ENCODE peak calls at places on chromosome X, in five cellular contexts. One of them, this sample, is unnamed.

GRCh38 chrX:17822351-17822750 is 38.7 kb downstream of the RAI2 start:
- DNase-seq in H1: no peak
- DNase-seq in caudate nucleus: no peak
- DNase-seq in renal cortical epithelial cell: no peak
- DNase-seq in T-helper 1 cell: no peak
- DNase-seq in this sample: no peak

GRCh38 chrX:13064599-13065143 is 20.3 kb upstream of the FAM9C start:
- DNase-seq in caudate nucleus: no peak
- DNase-seq in renal cortical epithelial cell: peak; percentile 50
- DNase-seq in T-helper 1 cell: no peak
- DNase-seq in H1: no peak
- DNase-seq in this sample: no peak

GRCh38 chrX:48703642-48704481 is 7.3 kb downstream of the SUV39H1 start:
- DNase-seq in caudate nucleus: no peak
- DNase-seq in H1: no peak
- DNase-seq in T-helper 1 cell: no peak
- DNase-seq in renal cortical epithelial cell: peak; percentile 43
- DNase-seq in this sample: peak; percentile 5

GRCh38 chrX:153926863-153927685 is 1.0 kb upstream of the ARHGAP4 start:
- DNase-seq in H1: no peak
- DNase-seq in caudate nucleus: no peak
- DNase-seq in renal cortical epithelial cell: peak; percentile 21
- DNase-seq in T-helper 1 cell: peak; percentile 61
- DNase-seq in this sample: no peak

GRCh38 chrX:18974993-18975392 is 8.9 kb downstream of the PHKA2 start:
- DNase-seq in caudate nucleus: no peak
- DNase-seq in renal cortical epithelial cell: no peak
- DNase-seq in H1: no peak
- DNase-seq in T-helper 1 cell: no peak
- DNase-seq in this sample: no peak

GRCh38 chrX:18970465-18970864 is 13.4 kb downstream of the PHKA2 start:
- DNase-seq in renal cortical epithelial cell: no peak
- DNase-seq in caudate nucleus: no peak
- DNase-seq in T-helper 1 cell: no peak
- DNase-seq in H1: no peak
- DNase-seq in this sample: no peak

GRCh38 chrX:63275127-63275526 is 76.0 kb downstream of the SPIN4 start:
- DNase-seq in H1: no peak
- DNase-seq in renal cortical epithelial cell: no peak
- DNase-seq in caudate nucleus: no peak
- DNase-seq in T-helper 1 cell: no peak
- DNase-seq in this sample: no peak

GRCh38 chrX:52271212-52271611 is 86.5 kb downstream of the MAGED4 start:
- DNase-seq in caudate nucleus: no peak
- DNase-seq in H1: peak; percentile 7
- DNase-seq in T-helper 1 cell: no peak
- DNase-seq in renal cortical epithelial cell: peak; percentile 9
- DNase-seq in this sample: no peak

GRCh38 chrX:35104626-35105025 is 162.0 kb downstream of the FAM47B start:
- DNase-seq in caudate nucleus: no peak
- DNase-seq in T-helper 1 cell: no peak
- DNase-seq in renal cortical epithelial cell: no peak
- DNase-seq in H1: no peak
- DNase-seq in this sample: no peak

GRCh38 chrX:9628779-9629493 is 136.7 kb downstream of the GPR143 start:
- DNase-seq in H1: no peak
- DNase-seq in renal cortical epithelial cell: no peak
- DNase-seq in caudate nucleus: no peak
- DNase-seq in T-helper 1 cell: no peak
- DNase-seq in this sample: no peak

GRCh38 chrX:135436966-135437866 is 15.5 kb downstream of the SMIM10L2A start:
- DNase-seq in T-helper 1 cell: no peak
- DNase-seq in caudate nucleus: no peak
- DNase-seq in renal cortical epithelial cell: no peak
- DNase-seq in H1: no peak
- DNase-seq in this sample: no peak

GRCh38 chrX:132651411-132652086 is 162.7 kb upstream of the MBNL3 start:
- DNase-seq in renal cortical epithelial cell: peak; percentile 76
- DNase-seq in T-helper 1 cell: no peak
- DNase-seq in caudate nucleus: peak; percentile 9
- DNase-seq in H1: no peak
- DNase-seq in this sample: no peak

GRCh38 chrX:147498796-147499195 is 412.9 kb upstream of the FMR1 start:
- DNase-seq in T-helper 1 cell: no peak
- DNase-seq in renal cortical epithelial cell: no peak
- DNase-seq in H1: no peak
- DNase-seq in caudate nucleus: no peak
- DNase-seq in this sample: no peak

GRCh38 chrX:17497193-17497592 is 122.2 kb downstream of the NHS start:
- DNase-seq in H1: no peak
- DNase-seq in renal cortical epithelial cell: no peak
- DNase-seq in caudate nucleus: no peak
- DNase-seq in T-helper 1 cell: no peak
- DNase-seq in this sample: no peak

GRCh38 chrX:38375888-38376287 is 23.5 kb downstream of the OTC start:
- DNase-seq in renal cortical epithelial cell: peak; percentile 7
- DNase-seq in caudate nucleus: no peak
- DNase-seq in T-helper 1 cell: no peak
- DNase-seq in H1: no peak
- DNase-seq in this sample: no peak

GRCh38 chrX:132576945-132577344 is 88.1 kb upstream of the MBNL3 start:
- DNase-seq in renal cortical epithelial cell: no peak
- DNase-seq in T-helper 1 cell: no peak
- DNase-seq in H1: no peak
- DNase-seq in caudate nucleus: no peak
- DNase-seq in this sample: no peak

GRCh38 chrX:96771500-96771899 is 86.9 kb downstream of the DIAPH2 start:
- DNase-seq in H1: no peak
- DNase-seq in caudate nucleus: no peak
- DNase-seq in T-helper 1 cell: no peak
- DNase-seq in renal cortical epithelial cell: no peak
- DNase-seq in this sample: no peak

GRCh38 chrX:118755633-118756032 is 28.2 kb downstream of the IL13RA1 start:
- DNase-seq in T-helper 1 cell: no peak
- DNase-seq in caudate nucleus: no peak
- DNase-seq in renal cortical epithelial cell: no peak
- DNase-seq in H1: no peak
- DNase-seq in this sample: no peak

GRCh38 chrX:86148024-86148511 is at the start of gene DACH2:
- DNase-seq in T-helper 1 cell: no peak
- DNase-seq in caudate nucleus: peak; percentile 56
- DNase-seq in renal cortical epithelial cell: peak; percentile 21
- DNase-seq in H1: peak; percentile 41
- DNase-seq in this sample: peak; percentile 56

GRCh38 chrX:150094996-150095395 is 156.7 kb upstream of the EOLA2 start:
- DNase-seq in renal cortical epithelial cell: no peak
- DNase-seq in T-helper 1 cell: no peak
- DNase-seq in H1: no peak
- DNase-seq in caudate nucleus: no peak
- DNase-seq in this sample: no peak

GRCh38 chrX:8927066-8927465 is 106.9 kb downstream of the FAM9B start:
- DNase-seq in T-helper 1 cell: no peak
- DNase-seq in renal cortical epithelial cell: no peak
- DNase-seq in caudate nucleus: no peak
- DNase-seq in H1: no peak
- DNase-seq in this sample: no peak

GRCh38 chrX:115023139-115023538 is 5.7 kb upstream of the IL13RA2 start:
- DNase-seq in H1: no peak
- DNase-seq in T-helper 1 cell: no peak
- DNase-seq in caudate nucleus: no peak
- DNase-seq in renal cortical epithelial cell: peak; percentile 88
- DNase-seq in this sample: no peak

GRCh38 chrX:85114776-85115175 is 111.1 kb downstream of the APOOL start:
- DNase-seq in H1: no peak
- DNase-seq in caudate nucleus: no peak
- DNase-seq in renal cortical epithelial cell: no peak
- DNase-seq in T-helper 1 cell: no peak
- DNase-seq in this sample: no peak

GRCh38 chrX:48474127-48474526 is 1.9 kb upstream of the FTSJ1 start:
- DNase-seq in renal cortical epithelial cell: no peak
- DNase-seq in H1: no peak
- DNase-seq in caudate nucleus: no peak
- DNase-seq in T-helper 1 cell: no peak
- DNase-seq in this sample: no peak

GRCh38 chrX:128020701-128021100 is 31.5 kb downstream of the ACTRT1 start:
- DNase-seq in renal cortical epithelial cell: peak; percentile 82
- DNase-seq in T-helper 1 cell: no peak
- DNase-seq in H1: no peak
- DNase-seq in caudate nucleus: no peak
- DNase-seq in this sample: no peak

GRCh38 chrX:71911731-71912050 is 1.0 kb downstream of the NHSL2 start:
- DNase-seq in T-helper 1 cell: no peak
- DNase-seq in renal cortical epithelial cell: no peak
- DNase-seq in caudate nucleus: no peak
- DNase-seq in H1: no peak
- DNase-seq in this sample: no peak

GRCh38 chrX:119541188-119541587 is 24.0 kb downstream of the STEEP1 start:
- DNase-seq in renal cortical epithelial cell: peak; percentile 72
- DNase-seq in caudate nucleus: no peak
- DNase-seq in T-helper 1 cell: no peak
- DNase-seq in H1: no peak
- DNase-seq in this sample: no peak

GRCh38 chrX:129980540-129981206 is 1.8 kb upstream of the BCORL1 start:
- DNase-seq in renal cortical epithelial cell: no peak
- DNase-seq in T-helper 1 cell: no peak
- DNase-seq in caudate nucleus: no peak
- DNase-seq in H1: no peak
- DNase-seq in this sample: no peak

GRCh38 chrX:129984196-129984962 is 1.9 kb downstream of the BCORL1 start:
- DNase-seq in renal cortical epithelial cell: no peak
- DNase-seq in T-helper 1 cell: peak; percentile 21
- DNase-seq in caudate nucleus: no peak
- DNase-seq in H1: no peak
- DNase-seq in this sample: peak; percentile 9

GRCh38 chrX:1582686-1583437 is 8.5 kb upstream of the AKAP17A start:
- DNase-seq in T-helper 1 cell: no peak
- DNase-seq in caudate nucleus: no peak
- DNase-seq in H1: no peak
- DNase-seq in renal cortical epithelial cell: no peak
- DNase-seq in this sample: no peak

GRCh38 chrX:101682723-101683122 is 23.1 kb upstream of the ARMCX2 start:
- DNase-seq in T-helper 1 cell: no peak
- DNase-seq in H1: no peak
- DNase-seq in renal cortical epithelial cell: peak; percentile 67
- DNase-seq in caudate nucleus: no peak
- DNase-seq in this sample: no peak

GRCh38 chrX:8849945-8850344 is 48.8 kb upstream of the FAM9A start:
- DNase-seq in T-helper 1 cell: no peak
- DNase-seq in caudate nucleus: no peak
- DNase-seq in renal cortical epithelial cell: no peak
- DNase-seq in H1: no peak
- DNase-seq in this sample: no peak

GRCh38 chrX:45424341-45424740 is 223.7 kb upstream of the DIPK2B start:
- DNase-seq in H1: no peak
- DNase-seq in caudate nucleus: no peak
- DNase-seq in renal cortical epithelial cell: no peak
- DNase-seq in T-helper 1 cell: no peak
- DNase-seq in this sample: no peak

GRCh38 chrX:44643723-44644122 is 101.1 kb upstream of the FUNDC1 start:
- DNase-seq in H1: no peak
- DNase-seq in T-helper 1 cell: no peak
- DNase-seq in renal cortical epithelial cell: no peak
- DNase-seq in caudate nucleus: no peak
- DNase-seq in this sample: no peak